ENCODE peak calls at places on chromosomes 6 and 20, in ten cellular contexts. One of them, this sample, is unnamed.

GRCh38 chr20:49775229-49775693 is 37.4 kb upstream of the SLC9A8 start:
- DNase-seq in MM.1S: no peak
- DNase-seq in HFFc6: no peak
- DNase-seq in ovary: peak; percentile 92
- DNase-seq in nephron progenitor cell: peak; percentile 21
- DNase-seq in psoas muscle: peak; percentile 86
- DNase-seq in cardiac fibroblast: peak; percentile 92
- DNase-seq in colonic mucosa: peak; percentile 67
- DNase-seq in astrocyte: peak; percentile 76
- DNase-seq in uterus: peak; percentile 76
- DNase-seq in this sample: peak; percentile 98

GRCh38 chr6:121460170-121460569 is 24.7 kb downstream of the GJA1 start:
- DNase-seq in uterus: no peak
- DNase-seq in nephron progenitor cell: no peak
- DNase-seq in cardiac fibroblast: no peak
- DNase-seq in HFFc6: no peak
- DNase-seq in psoas muscle: no peak
- DNase-seq in astrocyte: no peak
- DNase-seq in MM.1S: no peak
- DNase-seq in ovary: no peak
- DNase-seq in colonic mucosa: no peak
- DNase-seq in this sample: no peak

GRCh38 chr6:109082178-109082577 is 12.5 kb downstream of the SESN1 start:
- DNase-seq in uterus: no peak
- DNase-seq in psoas muscle: no peak
- DNase-seq in astrocyte: no peak
- DNase-seq in HFFc6: peak; percentile 41
- DNase-seq in MM.1S: no peak
- DNase-seq in cardiac fibroblast: peak; percentile 87
- DNase-seq in ovary: no peak
- DNase-seq in nephron progenitor cell: no peak
- DNase-seq in colonic mucosa: no peak
- DNase-seq in this sample: peak; percentile 41

GRCh38 chr20:63103402-63104311 is 96.9 kb upstream of the BHLHE23 start:
- DNase-seq in uterus: no peak
- DNase-seq in MM.1S: no peak
- DNase-seq in HFFc6: no peak
- DNase-seq in astrocyte: no peak
- DNase-seq in ovary: no peak
- DNase-seq in nephron progenitor cell: no peak
- DNase-seq in colonic mucosa: no peak
- DNase-seq in psoas muscle: peak; percentile 37
- DNase-seq in cardiac fibroblast: peak; percentile 27
- DNase-seq in this sample: peak; percentile 18

GRCh38 chr6:53887318-53887717 is 92.5 kb downstream of the LRRC1 start:
- DNase-seq in uterus: no peak
- DNase-seq in colonic mucosa: no peak
- DNase-seq in psoas muscle: no peak
- DNase-seq in nephron progenitor cell: no peak
- DNase-seq in MM.1S: no peak
- DNase-seq in ovary: no peak
- DNase-seq in cardiac fibroblast: no peak
- DNase-seq in HFFc6: no peak
- DNase-seq in astrocyte: no peak
- DNase-seq in this sample: no peak

GRCh38 chr6:25384234-25384633 is 105.1 kb downstream of the CARMIL1 start:
- DNase-seq in colonic mucosa: no peak
- DNase-seq in cardiac fibroblast: no peak
- DNase-seq in psoas muscle: no peak
- DNase-seq in astrocyte: no peak
- DNase-seq in nephron progenitor cell: no peak
- DNase-seq in HFFc6: no peak
- DNase-seq in uterus: no peak
- DNase-seq in ovary: no peak
- DNase-seq in MM.1S: peak; percentile 83
- DNase-seq in this sample: no peak

GRCh38 chr20:381581-382290 is 1.2 kb downstream of the TRIB3 start:
- DNase-seq in HFFc6: peak; percentile 43
- DNase-seq in psoas muscle: peak; percentile 82
- DNase-seq in ovary: peak; percentile 42
- DNase-seq in cardiac fibroblast: peak; percentile 76
- DNase-seq in MM.1S: peak; percentile 93
- DNase-seq in nephron progenitor cell: peak; percentile 61
- DNase-seq in colonic mucosa: peak; percentile 88
- DNase-seq in uterus: peak; percentile 44
- DNase-seq in astrocyte: peak; percentile 47
- DNase-seq in this sample: peak; percentile 78

GRCh38 chr6:35432291-35432690 is 19.8 kb upstream of the FANCE start:
- DNase-seq in nephron progenitor cell: no peak
- DNase-seq in uterus: no peak
- DNase-seq in colonic mucosa: peak; percentile 80
- DNase-seq in HFFc6: no peak
- DNase-seq in cardiac fibroblast: no peak
- DNase-seq in ovary: no peak
- DNase-seq in psoas muscle: no peak
- DNase-seq in astrocyte: no peak
- DNase-seq in MM.1S: no peak
- DNase-seq in this sample: no peak

GRCh38 chr6:45650527-45651135 is 272.9 kb upstream of the SUPT3H start:
- DNase-seq in psoas muscle: no peak
- DNase-seq in MM.1S: no peak
- DNase-seq in astrocyte: peak; percentile 96
- DNase-seq in ovary: no peak
- DNase-seq in uterus: no peak
- DNase-seq in cardiac fibroblast: peak; percentile 94
- DNase-seq in nephron progenitor cell: no peak
- DNase-seq in colonic mucosa: no peak
- DNase-seq in HFFc6: peak; percentile 85
- DNase-seq in this sample: peak; percentile 80

GRCh38 chr20:57459278-57459677 is 65.7 kb downstream of the CTCFL start:
- DNase-seq in ovary: no peak
- DNase-seq in uterus: no peak
- DNase-seq in psoas muscle: no peak
- DNase-seq in astrocyte: no peak
- DNase-seq in nephron progenitor cell: no peak
- DNase-seq in cardiac fibroblast: no peak
- DNase-seq in HFFc6: no peak
- DNase-seq in MM.1S: no peak
- DNase-seq in colonic mucosa: no peak
- DNase-seq in this sample: no peak

GRCh38 chr6:167501831-167502385 is 177.0 kb downstream of the TTLL2 start:
- DNase-seq in psoas muscle: peak; percentile 24
- DNase-seq in cardiac fibroblast: no peak
- DNase-seq in ovary: no peak
- DNase-seq in astrocyte: no peak
- DNase-seq in nephron progenitor cell: peak; percentile 38
- DNase-seq in MM.1S: no peak
- DNase-seq in HFFc6: no peak
- DNase-seq in colonic mucosa: peak; percentile 55
- DNase-seq in uterus: no peak
- DNase-seq in this sample: peak; percentile 33

GRCh38 chr6:124099520-124099919 is 295.9 kb downstream of the NKAIN2 start:
- DNase-seq in cardiac fibroblast: no peak
- DNase-seq in uterus: no peak
- DNase-seq in nephron progenitor cell: no peak
- DNase-seq in MM.1S: no peak
- DNase-seq in psoas muscle: no peak
- DNase-seq in HFFc6: no peak
- DNase-seq in colonic mucosa: no peak
- DNase-seq in astrocyte: no peak
- DNase-seq in ovary: no peak
- DNase-seq in this sample: no peak

GRCh38 chr6:68652117-68652536 is 17.0 kb downstream of the ADGRB3 start:
- DNase-seq in uterus: no peak
- DNase-seq in astrocyte: no peak
- DNase-seq in ovary: no peak
- DNase-seq in HFFc6: no peak
- DNase-seq in colonic mucosa: no peak
- DNase-seq in MM.1S: no peak
- DNase-seq in psoas muscle: no peak
- DNase-seq in nephron progenitor cell: no peak
- DNase-seq in cardiac fibroblast: no peak
- DNase-seq in this sample: no peak

GRCh38 chr6:150857062-150857905 is 8.2 kb upstream of the MTHFD1L start:
- DNase-seq in astrocyte: peak; percentile 100
- DNase-seq in psoas muscle: no peak
- DNase-seq in cardiac fibroblast: peak; percentile 100
- DNase-seq in HFFc6: peak; percentile 96
- DNase-seq in colonic mucosa: no peak
- DNase-seq in ovary: no peak
- DNase-seq in uterus: no peak
- DNase-seq in MM.1S: no peak
- DNase-seq in nephron progenitor cell: no peak
- DNase-seq in this sample: peak; percentile 100

GRCh38 chr20:44406572-44407100 is 51.1 kb downstream of the HNF4A start:
- DNase-seq in HFFc6: no peak
- DNase-seq in uterus: no peak
- DNase-seq in colonic mucosa: peak; percentile 88
- DNase-seq in ovary: no peak
- DNase-seq in nephron progenitor cell: no peak
- DNase-seq in MM.1S: no peak
- DNase-seq in cardiac fibroblast: no peak
- DNase-seq in psoas muscle: no peak
- DNase-seq in astrocyte: no peak
- DNase-seq in this sample: no peak

GRCh38 chr6:140040391-140040790 is 665.9 kb upstream of the CITED2 start:
- DNase-seq in nephron progenitor cell: no peak
- DNase-seq in HFFc6: peak; percentile 33
- DNase-seq in psoas muscle: no peak
- DNase-seq in uterus: no peak
- DNase-seq in cardiac fibroblast: peak; percentile 75
- DNase-seq in MM.1S: no peak
- DNase-seq in colonic mucosa: no peak
- DNase-seq in astrocyte: peak; percentile 44
- DNase-seq in ovary: no peak
- DNase-seq in this sample: peak; percentile 53

GRCh38 chr6:158445426-158446085 is 114.3 kb upstream of the TMEM181 start:
- DNase-seq in colonic mucosa: no peak
- DNase-seq in HFFc6: no peak
- DNase-seq in ovary: no peak
- DNase-seq in astrocyte: peak; percentile 60
- DNase-seq in psoas muscle: no peak
- DNase-seq in MM.1S: no peak
- DNase-seq in cardiac fibroblast: no peak
- DNase-seq in nephron progenitor cell: no peak
- DNase-seq in uterus: no peak
- DNase-seq in this sample: no peak
- TF ChIP-seq CTCF in colonic mucosa: no peak
- TF ChIP-seq CTCF in HFFc6: no peak
- TF ChIP-seq CTCF in ovary: no peak
- TF ChIP-seq CTCF in astrocyte: no peak
- TF ChIP-seq CTCF in psoas muscle: no peak
- TF ChIP-seq CTCF in MM.1S: no peak
- TF ChIP-seq CTCF in cardiac fibroblast: no peak
- TF ChIP-seq CTCF in nephron progenitor cell: no peak
- TF ChIP-seq CTCF in uterus: no peak
- TF ChIP-seq CTCF in this sample: no peak

DNA sequence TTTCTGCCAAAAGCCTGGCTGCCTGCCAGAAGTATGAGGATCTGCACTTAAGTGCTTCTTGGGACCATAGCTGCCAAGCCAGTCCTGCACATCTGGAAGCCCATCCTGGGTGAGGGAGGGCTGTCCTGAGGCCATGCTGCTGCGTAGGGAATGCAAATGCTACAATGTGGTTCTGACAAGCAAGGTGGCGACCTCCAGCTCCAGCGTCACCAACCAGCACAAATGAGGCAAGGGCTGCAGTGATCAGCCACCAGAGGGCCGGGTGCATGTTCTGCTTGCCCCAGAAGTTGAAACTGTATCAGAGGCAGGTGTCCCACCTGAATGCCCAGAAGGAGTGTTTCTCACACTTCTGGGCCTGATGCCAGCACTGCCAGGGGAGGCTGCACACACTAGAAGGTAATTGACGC is 99.1 kb upstream of the KCNQ5 start:
- DNase-seq in nephron progenitor cell: peak; percentile 15
- DNase-seq in cardiac fibroblast: no peak
- DNase-seq in HFFc6: no peak
- DNase-seq in uterus: no peak
- DNase-seq in ovary: no peak
- DNase-seq in psoas muscle: no peak
- DNase-seq in MM.1S: no peak
- DNase-seq in astrocyte: no peak
- DNase-seq in colonic mucosa: no peak
- DNase-seq in this sample: no peak
- TF ChIP-seq CTCF in nephron progenitor cell: peak; percentile 10
- TF ChIP-seq CTCF in cardiac fibroblast: no peak
- TF ChIP-seq CTCF in HFFc6: peak; percentile 21
- TF ChIP-seq CTCF in uterus: no peak
- TF ChIP-seq CTCF in ovary: no peak
- TF ChIP-seq CTCF in psoas muscle: no peak
- TF ChIP-seq CTCF in MM.1S: no peak
- TF ChIP-seq CTCF in astrocyte: no peak
- TF ChIP-seq CTCF in colonic mucosa: no peak
- TF ChIP-seq CTCF in this sample: no peak

DNA sequence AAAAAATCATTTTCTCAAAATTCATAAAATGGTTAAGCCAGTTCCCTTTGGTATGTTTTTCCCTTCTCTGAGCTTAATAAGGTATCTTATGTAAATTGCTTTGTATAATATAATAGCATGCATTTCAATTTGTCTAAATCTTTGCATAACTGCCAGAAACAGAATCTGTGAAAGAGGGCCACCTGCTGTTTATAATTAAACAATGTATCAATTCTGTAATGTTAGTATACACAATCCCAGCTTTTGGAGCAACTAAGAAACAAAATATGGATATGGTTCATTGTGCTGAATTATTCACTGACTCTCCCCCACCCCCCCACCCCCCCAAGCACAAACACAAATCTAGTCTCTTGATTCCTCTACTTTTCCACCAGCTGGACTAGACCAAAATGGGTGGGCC is 54.8 kb downstream of the GPX5 start:
- DNase-seq in cardiac fibroblast: peak; percentile 12
- DNase-seq in MM.1S: peak; percentile 29
- DNase-seq in colonic mucosa: no peak
- DNase-seq in uterus: no peak
- DNase-seq in HFFc6: no peak
- DNase-seq in nephron progenitor cell: no peak
- DNase-seq in ovary: no peak
- DNase-seq in psoas muscle: no peak
- DNase-seq in astrocyte: no peak
- DNase-seq in this sample: peak; percentile 23
- TF ChIP-seq CTCF in cardiac fibroblast: no peak
- TF ChIP-seq CTCF in MM.1S: peak; percentile 12
- TF ChIP-seq CTCF in colonic mucosa: no peak
- TF ChIP-seq CTCF in uterus: no peak
- TF ChIP-seq CTCF in HFFc6: peak; percentile 54
- TF ChIP-seq CTCF in nephron progenitor cell: no peak
- TF ChIP-seq CTCF in ovary: no peak
- TF ChIP-seq CTCF in psoas muscle: no peak
- TF ChIP-seq CTCF in astrocyte: no peak
- TF ChIP-seq CTCF in this sample: peak; percentile 23

DNA sequence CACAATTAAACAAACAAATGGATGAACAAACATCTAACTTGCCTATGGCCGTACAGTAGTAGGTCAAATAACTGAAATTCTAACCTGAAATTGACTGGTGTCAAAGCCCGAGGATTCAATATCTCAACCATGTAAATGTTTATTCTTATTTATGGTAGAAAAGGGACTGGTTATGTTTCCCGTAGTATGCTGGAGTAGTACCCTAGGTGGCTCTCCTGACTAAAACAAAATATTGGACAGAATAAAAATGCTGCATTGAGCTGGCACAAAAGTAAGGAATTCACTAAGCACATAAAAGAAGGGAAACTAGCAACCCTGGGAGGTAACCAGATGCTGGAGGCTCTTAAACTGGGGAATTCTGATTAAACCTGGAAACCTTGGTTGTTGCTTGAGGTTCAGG is 117.1 kb upstream of the PREP start:
- DNase-seq in HFFc6: peak; percentile 9
- DNase-seq in psoas muscle: no peak
- DNase-seq in nephron progenitor cell: no peak
- DNase-seq in cardiac fibroblast: no peak
- DNase-seq in MM.1S: no peak
- DNase-seq in uterus: no peak
- DNase-seq in ovary: no peak
- DNase-seq in colonic mucosa: no peak
- DNase-seq in astrocyte: no peak
- DNase-seq in this sample: no peak
- TF ChIP-seq CTCF in HFFc6: no peak
- TF ChIP-seq CTCF in psoas muscle: no peak
- TF ChIP-seq CTCF in nephron progenitor cell: no peak
- TF ChIP-seq CTCF in cardiac fibroblast: no peak
- TF ChIP-seq CTCF in MM.1S: no peak
- TF ChIP-seq CTCF in uterus: no peak
- TF ChIP-seq CTCF in ovary: no peak
- TF ChIP-seq CTCF in colonic mucosa: no peak
- TF ChIP-seq CTCF in astrocyte: no peak
- TF ChIP-seq CTCF in this sample: no peak

This sample was measured in fibroblast of pulmonary artery.